ENCODE peak calls at places on chromosomes 4 and X, in ten cellular contexts. G is RWPE2; U is BJ; I is upper lobe of right lung; W is HL-60; C is fibroblast of the aortic adventitia; R is IMR-90; H is suprapubic skin; X is ovary; Z is CD8-positive, alpha-beta T cell. Y is an unnamed sample.

GRCh38 chr4:90215286-90215685 is 88.1 kb downstream of the CCSER1 start:
- DNase-seq in G (no peak), U (no peak), I (no peak), W (no peak), C (no peak), R (no peak), H (no peak), X (no peak), Z (no peak), Y (no peak)

GRCh38 chr4:183328832-183329231 is 6.6 kb upstream of the CLDN24 start:
- DNase-seq in G (no peak), U (no peak), I (no peak), W (no peak), C (peak), R (peak), H (no peak), X (no peak), Z (no peak), Y (peak)

GRCh38 chr4:54838301-54838700 is 180.5 kb downstream of the KIT start:
- DNase-seq in G (no peak), U (no peak), I (no peak), W (no peak), C (no peak), R (no peak), H (no peak), X (no peak), Z (no peak), Y (no peak)

GRCh38 chr4:8380511-8381415 is 59.8 kb downstream of the ACOX3 start:
- DNase-seq in G (no peak), U (no peak), I (no peak), W (no peak), C (no peak), R (no peak), H (no peak), X (peak), Z (no peak), Y (no peak)

GRCh38 chr4:55993994-55994657 is 45.4 kb downstream of the CEP135 start:
- DNase-seq in G (no peak), U (no peak), I (no peak), W (no peak), C (no peak), R (no peak), H (no peak), X (no peak), Z (no peak), Y (no peak)

GRCh38 chr4:97590266-97590665 is 553.0 kb downstream of the STPG2 start:
- DNase-seq in G (no peak), U (no peak), I (no peak), W (no peak), C (no peak), R (no peak), H (no peak), X (no peak), Z (no peak), Y (no peak)

GRCh38 chr4:16582526-16582925 is 315.9 kb downstream of the LDB2 start:
- DNase-seq in G (no peak), U (no peak), I (no peak), W (no peak), C (no peak), R (no peak), H (no peak), X (no peak), Z (no peak), Y (no peak)

GRCh38 chrX:149799095-149799721 is 17.5 kb downstream of the MAGEA9 start:
- DNase-seq in G (no peak), U (no peak), I (no peak), W (no peak), C (no peak), R (no peak), H (no peak), X (no peak), Z (no peak), Y (no peak)

GRCh38 chr4:184385705-184386141 is 88.6 kb downstream of the IRF2 start:
- DNase-seq in G (no peak), U (no peak), I (no peak), W (peak), C (no peak), R (no peak), H (no peak), X (no peak), Z (no peak), Y (peak)

GRCh38 chr4:95091272-95091671 is 333.5 kb downstream of the BMPR1B start:
- DNase-seq in G (no peak), U (no peak), I (no peak), W (peak), C (peak), R (peak), H (no peak), X (no peak), Z (no peak), Y (peak)

GRCh38 chrX:1316527-1316926 is 20.1 kb upstream of the IL3RA start:
- DNase-seq in G (no peak), U (no peak), I (peak), W (peak), C (no peak), R (no peak), H (peak), X (no peak), Z (no peak), Y (no peak)

GRCh38 chr4:80361329-80361900 is 25.9 kb downstream of the CFAP299 start:
- DNase-seq in G (no peak), U (no peak), I (no peak), W (no peak), C (peak), R (peak), H (no peak), X (no peak), Z (no peak), Y (peak)

GRCh38 chr4:94880976-94881375 is 123.2 kb downstream of the BMPR1B start:
- DNase-seq in G (no peak), U (no peak), I (no peak), W (no peak), C (no peak), R (peak), H (no peak), X (no peak), Z (no peak), Y (peak)

GRCh38 chrX:68415289-68415688 is 18.0 kb downstream of the OPHN1 start:
- DNase-seq in G (no peak), U (no peak), I (no peak), W (peak), C (peak), R (peak), H (no peak), X (no peak), Z (no peak), Y (peak)

GRCh38 chr4:3680656-3681055 is 85.5 kb upstream of the ADRA2C start:
- DNase-seq in G (no peak), U (no peak), I (peak), W (no peak), C (no peak), R (no peak), H (peak), X (no peak), Z (no peak), Y (no peak)

GRCh38 chr4:472881-473574 is 25.9 kb downstream of the ZNF721 start:
- DNase-seq in G (no peak), U (no peak), I (no peak), W (no peak), C (peak), R (peak), H (no peak), X (no peak), Z (no peak), Y (peak)

GRCh38 chr4:183639291-183639690 is 19.7 kb downstream of the RWDD4 start:
- DNase-seq in G (no peak), U (no peak), I (no peak), W (no peak), C (peak), R (peak), H (no peak), X (no peak), Z (no peak), Y (no peak)

GRCh38 chr4:156098846-156099245 is 145.2 kb upstream of the CTSO start:
- DNase-seq in G (no peak), U (no peak), I (no peak), W (no peak), C (peak), R (no peak), H (no peak), X (no peak), Z (no peak), Y (peak)

GRCh38 chrX:130110379-130111219 is at the start of gene ELF4:
- DNase-seq in G (no peak), U (no peak), I (peak), W (peak), C (peak), R (peak), H (no peak), X (peak), Z (peak), Y (peak)

GRCh38 chr4:98945297-98945850 is 16.4 kb upstream of the EIF4E start:
- DNase-seq in G (no peak), U (no peak), I (no peak), W (no peak), C (peak), R (no peak), H (no peak), X (no peak), Z (no peak), Y (peak)

GRCh38 chr4:3201718-3202702 is 46.9 kb upstream of the MSANTD1 start:
- DNase-seq in G (no peak), U (no peak), I (no peak), W (peak), C (peak), R (peak), H (peak), X (no peak), Z (peak), Y (no peak)

GRCh38 chr4:169105620-169106019 is 95.6 kb upstream of the CBR4 start:
- DNase-seq in G (no peak), U (no peak), I (no peak), W (no peak), C (no peak), R (no peak), H (no peak), X (no peak), Z (no peak), Y (no peak)

GRCh38 chr4:7414046-7414445 is 20.7 kb downstream of the PSAPL1 start:
- DNase-seq in G (peak), U (no peak), I (peak), W (no peak), C (no peak), R (no peak), H (peak), X (peak), Z (no peak), Y (no peak)

GRCh38 chr4:89757154-89757723 is 79.7 kb downstream of the SNCA start:
- DNase-seq in G (no peak), U (no peak), I (no peak), W (no peak), C (no peak), R (no peak), H (no peak), X (no peak), Z (no peak), Y (no peak)

GRCh38 chr4:42627887-42628646 is 28.8 kb downstream of the ATP8A1 start:
- DNase-seq in G (no peak), U (no peak), I (no peak), W (no peak), C (peak), R (no peak), H (peak), X (peak), Z (peak), Y (peak)

GRCh38 chrX:2261838-2262678 is 238.7 kb downstream of the DHRSX start:
- DNase-seq in G (no peak), U (no peak), I (no peak), W (no peak), C (no peak), R (peak), H (peak), X (no peak), Z (no peak), Y (no peak)

GRCh38 chrX:38151426-38151825 is 69.2 kb downstream of the SRPX start:
- DNase-seq in G (no peak), U (no peak), I (no peak), W (no peak), C (no peak), R (peak), H (no peak), X (no peak), Z (no peak), Y (no peak)

GRCh38 chr4:63492515-63492914 is 916.7 kb downstream of the TECRL start:
- DNase-seq in G (no peak), U (no peak), I (no peak), W (no peak), C (no peak), R (no peak), H (no peak), X (no peak), Z (no peak), Y (no peak)

GRCh38 chrX:140799216-140799615 is 89.7 kb downstream of the LINC00632 start:
- DNase-seq in G (no peak), U (no peak), I (no peak), W (no peak), C (no peak), R (no peak), H (no peak), X (no peak), Z (no peak), Y (no peak)

GRCh38 chr4:8861576-8862279 is 9.9 kb downstream of the HMX1 start:
- DNase-seq in G (no peak), U (no peak), I (no peak), W (no peak), C (no peak), R (no peak), H (no peak), X (no peak), Z (no peak), Y (no peak)

GRCh38 chr4:137608085-137608484 is 75.8 kb upstream of the PCDH18 start:
- DNase-seq in G (no peak), U (no peak), I (no peak), W (no peak), C (no peak), R (no peak), H (no peak), X (no peak), Z (no peak), Y (no peak)

GRCh38 chrX:155889328-155889727 is 8.2 kb downstream of the VAMP7 start:
- DNase-seq in G (no peak), U (no peak), I (no peak), W (no peak), C (no peak), R (no peak), H (no peak), X (no peak), Z (no peak), Y (no peak)

GRCh38 chrX:2445662-2446623 is 54.8 kb downstream of the DHRSX start:
- DNase-seq in G (peak), U (no peak), I (peak), W (no peak), C (no peak), R (no peak), H (no peak), X (no peak), Z (no peak), Y (no peak)

GRCh38 chrX:115957862-115958490 is 212.6 kb upstream of the AGTR2 start:
- DNase-seq in G (no peak), U (no peak), I (no peak), W (no peak), C (no peak), R (no peak), H (no peak), X (no peak), Z (no peak), Y (no peak)

GRCh38 chrX:141638601-141639000 is 49.1 kb downstream of the SPANXA2 start:
- DNase-seq in G (no peak), U (no peak), I (no peak), W (no peak), C (no peak), R (no peak), H (no peak), X (no peak), Z (no peak), Y (no peak)

GRCh38 chr4:153399358-153399757 is 54.9 kb downstream of the MND1 start:
- DNase-seq in G (no peak), U (no peak), I (no peak), W (no peak), C (no peak), R (no peak), H (no peak), X (no peak), Z (no peak), Y (no peak)

GRCh38 chr4:168755643-168756482 is 254.2 kb downstream of the CBR4 start:
- DNase-seq in G (no peak), U (no peak), I (no peak), W (no peak), C (no peak), R (peak), H (no peak), X (no peak), Z (no peak), Y (no peak)

GRCh38 chr4:61959087-61959486 is 759.0 kb downstream of the ADGRL3 start:
- DNase-seq in G (no peak), U (no peak), I (no peak), W (no peak), C (no peak), R (no peak), H (no peak), X (no peak), Z (no peak), Y (no peak)

GRCh38 chrX:42759881-42760280 is 18.1 kb downstream of the PPP1R2C start:
- DNase-seq in G (no peak), U (no peak), I (no peak), W (no peak), C (no peak), R (no peak), H (no peak), X (no peak), Z (no peak), Y (no peak)

DNA sequence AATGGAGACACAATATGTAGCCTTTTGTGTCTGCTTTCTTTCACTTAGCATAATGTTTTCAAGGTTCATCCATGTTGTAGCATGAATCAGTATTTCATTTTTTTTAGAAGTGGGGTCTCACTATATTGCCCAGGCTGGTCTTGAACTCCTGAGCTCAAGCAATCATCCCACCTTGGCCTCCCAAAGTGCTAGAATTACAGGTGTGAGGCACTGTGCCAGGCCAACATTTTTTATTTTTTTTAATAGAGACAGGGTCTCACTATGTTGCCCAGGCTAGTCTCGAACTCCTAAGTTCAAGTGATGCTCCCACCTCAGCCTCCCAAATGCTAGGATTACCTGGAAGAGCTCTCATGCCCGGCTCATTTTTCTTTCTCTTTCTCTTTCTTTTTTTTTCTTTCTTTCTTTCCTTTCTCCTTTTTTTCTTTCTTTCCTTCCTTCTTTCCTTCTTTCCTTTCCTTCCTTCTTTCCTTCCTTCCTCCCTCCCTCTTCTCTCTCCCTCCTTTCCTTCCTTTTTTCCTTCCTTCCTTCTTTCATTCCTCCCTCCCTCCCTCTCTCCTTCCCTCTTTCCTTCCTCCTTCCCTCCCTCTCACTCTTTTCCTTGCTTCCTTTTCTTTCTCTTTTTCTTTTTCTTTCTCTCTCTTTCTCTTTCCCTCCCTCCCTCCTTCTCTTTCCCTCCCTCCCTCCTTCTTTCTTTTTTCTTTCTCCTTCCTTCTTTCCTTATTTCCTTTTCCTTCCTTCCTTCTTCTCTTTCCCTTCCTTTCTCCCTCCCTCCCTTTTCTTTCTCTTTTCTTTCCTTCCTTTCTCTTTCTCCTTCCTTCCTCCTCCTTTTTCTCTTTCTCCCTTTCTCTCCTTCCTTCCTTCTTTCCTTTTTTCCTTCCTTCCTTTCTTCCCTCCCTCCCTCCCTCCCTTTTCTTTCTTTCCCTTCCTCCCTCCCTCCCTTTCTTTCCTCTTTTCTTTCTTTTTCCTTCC is 10.1 kb upstream of the RPL39 start:
- DNase-seq in G (no peak), U (no peak), I (no peak), W (no peak), C (no peak), R (no peak), H (no peak), X (no peak), Z (no peak), Y (no peak)
- H3K4me3 ChIP-seq in G (no peak), U (no peak), I (no peak), W (no peak), C (no peak), R (no peak), H (no peak), X (no peak), Z (no peak), Y (no peak)

GRCh38 chr4:92307156-92307555 is 3.4 kb downstream of the GRID2 start:
- DNase-seq in G (no peak), U (no peak), I (no peak), W (no peak), C (no peak), R (no peak), H (no peak), X (no peak), Z (no peak), Y (no peak)
- TF ChIP-seq CTCF in G (no peak), U (no peak), I (no peak), W (no peak), C (no peak), R (no peak), H (no peak), X (no peak), Z (no peak), Y (no peak)

DNA sequence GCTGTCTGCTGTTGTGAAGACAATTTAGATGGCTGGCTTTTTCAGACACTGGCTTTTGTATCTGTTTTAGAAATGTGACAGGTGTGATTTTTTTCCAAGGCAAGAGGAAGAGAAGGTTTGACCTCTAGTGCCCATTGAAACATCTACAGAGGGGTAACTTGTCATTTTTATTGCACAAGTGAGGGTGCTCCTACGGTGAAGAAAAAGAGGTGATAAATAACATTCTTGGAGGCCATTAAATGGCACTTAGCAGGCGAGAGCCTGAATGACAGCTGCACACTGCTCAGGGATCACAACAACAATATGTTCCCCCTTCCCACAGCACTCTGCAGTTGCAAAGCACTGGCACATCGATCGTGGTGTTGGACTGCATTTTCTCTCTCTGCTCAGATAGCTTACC is 23.0 kb downstream of the FAM184B start:
- DNase-seq in G (no peak), U (no peak), I (no peak), W (no peak), C (no peak), R (no peak), H (no peak), X (no peak), Z (no peak), Y (no peak)
- H3K4me3 ChIP-seq in G (no peak), U (no peak), I (no peak), W (no peak), C (no peak), R (no peak), H (no peak), X (no peak), Z (no peak), Y (no peak)

DNA sequence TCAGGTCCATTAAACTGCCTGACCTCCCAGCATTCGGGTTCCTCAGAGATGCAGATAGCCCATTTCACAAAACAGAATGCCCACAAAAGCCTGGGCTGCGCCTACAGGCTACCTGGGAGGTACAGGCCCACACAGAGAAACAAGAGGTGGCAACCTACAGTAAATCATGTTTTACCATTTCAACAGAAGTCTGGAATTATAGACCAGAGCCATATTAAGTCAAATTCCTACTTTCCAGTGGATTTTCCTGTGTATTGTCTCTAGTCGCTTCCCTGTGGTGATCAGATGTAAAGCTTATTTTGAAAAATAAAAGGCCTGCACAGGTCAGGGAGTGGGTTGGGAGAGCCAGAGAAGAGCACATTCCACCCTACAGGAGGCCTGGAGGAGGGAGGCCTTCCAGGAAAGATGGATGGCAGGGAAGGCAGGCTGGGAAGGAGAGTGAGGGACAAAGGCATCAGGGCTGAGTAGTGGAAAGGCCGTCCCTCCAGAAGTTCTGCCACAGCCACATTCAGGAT is 19.1 kb upstream of the USO1 start:
- DNase-seq in G (no peak), U (no peak), I (no peak), W (no peak), C (no peak), R (no peak), H (no peak), X (no peak), Z (no peak), Y (no peak)
- TF ChIP-seq CTCF in G (no peak), U (no peak), I (no peak), W (no peak), C (no peak), R (no peak), H (no peak), X (no peak), Z (no peak), Y (no peak)

Y was measured in fibroblast of pulmonary artery.